ENCODE peak calls at places on chromosome 6, in eight cellular contexts. K is prostate gland; L is nephron progenitor cell; I is ureter; J is left ventricle myocardium superior; B is HS-5; E is stimulated activated CD8-positive, alpha-beta memory T cell treated with anti-CD3 and anti-CD28 coated beads, Interleukin-7, amount 100 ng/mL, for 24 hours; Q is stimulated activated CD4-positive, alpha-beta T cell treated with anti-CD3 and anti-CD28 coated beads, Interleukin-15, amount 100 ng/mL, for 1 hour. S is an unnamed sample.

GRCh38 chr6:111482236-111482958 is 621 bp downstream of the REV3L start:
- DNase-seq in K (peak), L (peak), I (peak), J (peak), B (no peak), E (no peak), Q (peak), S (no peak)

GRCh38 chr6:134315974-134316391 is 1.9 kb downstream of the SGK1 start:
- DNase-seq in K (no peak), L (no peak), I (no peak), J (no peak), B (no peak), E (no peak), Q (no peak), S (no peak)

GRCh38 chr6:123042412-123042811 is 46.4 kb downstream of the CLVS2 start:
- DNase-seq in K (no peak), L (no peak), I (no peak), J (no peak), B (no peak), E (no peak), Q (no peak), S (no peak)

GRCh38 chr6:111061493-111061892 is 25.8 kb upstream of the SLC16A10 start:
- DNase-seq in K (no peak), L (no peak), I (no peak), J (no peak), B (peak), E (no peak), Q (no peak), S (no peak)

GRCh38 chr6:39366875-39367618 is 44.5 kb upstream of the KCNK16 start:
- DNase-seq in K (no peak), L (no peak), I (no peak), J (no peak), B (no peak), E (no peak), Q (no peak), S (no peak)

GRCh38 chr6:35035481-35036030 is 105.6 kb downstream of the TCP11 start:
- DNase-seq in K (no peak), L (no peak), I (no peak), J (no peak), B (no peak), E (no peak), Q (no peak), S (no peak)

GRCh38 chr6:125746731-125747588 is 2.5 kb upstream of the HEY2 start:
- DNase-seq in K (peak), L (peak), I (peak), J (peak), B (no peak), E (no peak), Q (peak), S (no peak)

GRCh38 chr6:115310156-115310555 is 750.5 kb downstream of the FRK start:
- DNase-seq in K (no peak), L (no peak), I (no peak), J (no peak), B (no peak), E (no peak), Q (no peak), S (no peak)

GRCh38 chr6:15938086-15938485 is 190.8 kb upstream of the MYLIP start:
- DNase-seq in K (no peak), L (no peak), I (no peak), J (no peak), B (no peak), E (no peak), Q (no peak), S (no peak)

GRCh38 chr6:132511159-132511835 is 1.6 kb downstream of the STX7 start:
- DNase-seq in K (no peak), L (no peak), I (no peak), J (no peak), B (no peak), E (no peak), Q (no peak), S (no peak)

GRCh38 chr6:15066433-15067337 is 179.2 kb upstream of the JARID2 start:
- DNase-seq in K (no peak), L (no peak), I (peak), J (no peak), B (no peak), E (no peak), Q (no peak), S (no peak)

GRCh38 chr6:151239603-151240035 is at the start of gene AKAP12:
- DNase-seq in K (no peak), L (no peak), I (peak), J (peak), B (no peak), E (no peak), Q (no peak), S (no peak)

GRCh38 chr6:150541587-150541986 is 58.1 kb upstream of the PLEKHG1 start:
- DNase-seq in K (no peak), L (no peak), I (no peak), J (no peak), B (no peak), E (no peak), Q (no peak), S (no peak)

GRCh38 chr6:41464481-41464880 is 81.7 kb upstream of the FOXP4 start:
- DNase-seq in K (no peak), L (no peak), I (no peak), J (no peak), B (peak), E (no peak), Q (no peak), S (no peak)

GRCh38 chr6:169866668-169867521 is 115.5 kb downstream of the ERMARD start:
- DNase-seq in K (no peak), L (no peak), I (no peak), J (no peak), B (no peak), E (no peak), Q (no peak), S (no peak)

GRCh38 chr6:157078326-157078725 is 245.0 kb downstream of the TMEM242 start:
- DNase-seq in K (no peak), L (no peak), I (no peak), J (no peak), B (no peak), E (no peak), Q (no peak), S (no peak)

GRCh38 chr6:116436586-116436985 is 24.6 kb upstream of the CALHM6 start:
- DNase-seq in K (no peak), L (no peak), I (no peak), J (no peak), B (no peak), E (no peak), Q (no peak), S (no peak)

GRCh38 chr6:44129841-44130322 is 2.5 kb downstream of the TMEM63B start:
- DNase-seq in K (no peak), L (no peak), I (no peak), J (no peak), B (no peak), E (no peak), Q (no peak), S (no peak)

GRCh38 chr6:25833136-25833535 is 1.3 kb upstream of the SLC17A1 start:
- DNase-seq in K (no peak), L (no peak), I (no peak), J (no peak), B (no peak), E (no peak), Q (no peak), S (no peak)

GRCh38 chr6:156720739-156721714 is 56.2 kb upstream of the ARID1B start:
- DNase-seq in K (peak), L (no peak), I (peak), J (no peak), B (no peak), E (no peak), Q (no peak), S (no peak)

S was measured in NCI-H1048.